ENCODE peak calls at places on chromosomes 16 and 17, in five cellular contexts. A, C, N, B and L are unnamed samples.

GRCh38 chr17:18004901-18005305 is 32.2 kb downstream of the DRC3 start:
- DNase-seq in A (no peak), C (no peak), N (no peak), B (no peak), L (no peak)

GRCh38 chr16:4675864-4676786 is 17.2 kb upstream of the NUDT16L1 start:
- DNase-seq in A (peak), C (no peak), N (no peak), B (no peak), L (no peak)

GRCh38 chr16:81669473-81670350 is 109.4 kb upstream of the PLCG2 start:
- DNase-seq in A (no peak), C (no peak), N (no peak), B (no peak), L (no peak)

GRCh38 chr16:87874639-87875472 is 5.5 kb upstream of the SLC7A5 start:
- DNase-seq in A (peak), C (no peak), N (no peak), B (no peak), L (no peak)

GRCh38 chr16:88763502-88764053 is 21.4 kb downstream of the PIEZO1 start:
- DNase-seq in A (no peak), C (no peak), N (no peak), B (peak), L (no peak)

GRCh38 chr17:58534331-58534730 is 19.9 kb upstream of the MTMR4 start:
- DNase-seq in A (no peak), C (no peak), N (no peak), B (no peak), L (no peak)

GRCh38 chr16:14001521-14001920 is 69.6 kb upstream of the MRTFB start:
- DNase-seq in A (no peak), C (no peak), N (no peak), B (no peak), L (no peak)

GRCh38 chr16:12784076-12784475 is 19.6 kb downstream of the CPPED1 start:
- DNase-seq in A (no peak), C (no peak), N (no peak), B (no peak), L (no peak)

GRCh38 chr16:23587726-23588125 is 8.4 kb downstream of the NDUFAB1 start:
- DNase-seq in A (no peak), C (no peak), N (no peak), B (no peak), L (peak)
- H3K4me3 ChIP-seq in A (no peak), C (no peak), N (no peak), B (no peak), L (no peak)

DNA sequence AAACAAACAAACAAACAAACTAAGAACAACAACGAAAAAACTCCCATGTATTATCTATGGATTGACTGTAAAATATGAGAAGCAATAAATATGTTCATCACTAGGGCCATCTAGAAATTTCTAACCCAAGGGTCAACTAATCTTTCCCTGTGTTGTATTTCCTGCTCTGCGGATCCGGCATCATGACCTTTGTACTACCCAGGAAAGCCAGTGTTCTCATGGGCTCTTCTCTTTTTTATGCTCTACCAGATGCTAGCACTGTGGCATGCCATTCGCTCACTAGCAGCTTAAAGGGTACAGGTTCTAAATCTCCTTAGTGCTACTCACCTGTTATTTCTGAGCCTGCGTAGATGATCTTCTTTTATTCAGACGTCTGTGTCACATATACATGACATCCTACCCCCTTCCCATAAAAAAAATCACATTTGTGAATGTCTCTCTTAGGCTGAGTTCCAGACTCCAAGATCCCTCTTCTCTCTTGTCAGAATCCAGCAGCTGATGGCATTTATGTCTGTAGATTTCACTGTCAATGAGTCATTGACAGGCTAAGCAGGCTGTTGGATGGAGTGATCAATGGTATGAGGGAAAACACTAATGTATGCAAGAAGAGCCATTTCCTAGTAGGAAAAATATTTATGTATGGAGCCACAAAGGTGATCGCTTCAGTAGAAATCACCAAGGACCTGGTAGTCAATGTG is 100.0 kb downstream of the WWOX start:
- DNase-seq in A (no peak), C (no peak), N (no peak), B (peak), L (no peak)
- H3K4me3 ChIP-seq in A (no peak), C (no peak), N (no peak), B (no peak), L (no peak)

GRCh38 chr17:73262676-73263642 is 1.3 kb upstream of the CPSF4L start:
- DNase-seq in A (no peak), C (no peak), N (no peak), B (no peak), L (no peak)

GRCh38 chr17:73265646-73266640 is 4.3 kb upstream of the CPSF4L start:
- DNase-seq in A (no peak), C (no peak), N (no peak), B (no peak), L (no peak)

GRCh38 chr17:73261952-73262675 is 434 bp upstream of the CPSF4L start:
- DNase-seq in A (no peak), C (no peak), N (no peak), B (peak), L (no peak)

GRCh38 chr17:73257516-73257915 is 4.2 kb downstream of the CPSF4L start:
- DNase-seq in A (no peak), C (no peak), N (no peak), B (no peak), L (no peak)

DNA sequence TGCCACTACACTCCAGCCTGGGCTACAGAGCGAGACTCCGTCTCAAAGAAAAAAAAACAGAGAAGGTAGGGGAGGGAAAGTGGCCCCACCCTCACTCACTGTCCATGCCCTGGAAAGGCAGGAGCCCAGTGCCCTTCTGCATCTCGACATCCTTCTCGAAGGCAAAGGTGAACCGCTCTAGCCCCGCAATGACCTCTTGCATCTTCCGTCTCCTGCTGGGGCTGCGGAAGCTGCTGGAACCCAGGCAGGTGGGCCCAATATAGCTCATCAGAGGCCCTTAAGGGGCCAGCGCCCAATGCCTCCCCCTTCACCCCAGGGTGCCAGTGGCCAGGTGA is at the start of gene CPSF4L:
- DNase-seq in A (no peak), C (no peak), N (no peak), B (no peak), L (no peak)
- H3K4me3 ChIP-seq in A (no peak), C (no peak), N (no peak), B (no peak), L (no peak)

DNA sequence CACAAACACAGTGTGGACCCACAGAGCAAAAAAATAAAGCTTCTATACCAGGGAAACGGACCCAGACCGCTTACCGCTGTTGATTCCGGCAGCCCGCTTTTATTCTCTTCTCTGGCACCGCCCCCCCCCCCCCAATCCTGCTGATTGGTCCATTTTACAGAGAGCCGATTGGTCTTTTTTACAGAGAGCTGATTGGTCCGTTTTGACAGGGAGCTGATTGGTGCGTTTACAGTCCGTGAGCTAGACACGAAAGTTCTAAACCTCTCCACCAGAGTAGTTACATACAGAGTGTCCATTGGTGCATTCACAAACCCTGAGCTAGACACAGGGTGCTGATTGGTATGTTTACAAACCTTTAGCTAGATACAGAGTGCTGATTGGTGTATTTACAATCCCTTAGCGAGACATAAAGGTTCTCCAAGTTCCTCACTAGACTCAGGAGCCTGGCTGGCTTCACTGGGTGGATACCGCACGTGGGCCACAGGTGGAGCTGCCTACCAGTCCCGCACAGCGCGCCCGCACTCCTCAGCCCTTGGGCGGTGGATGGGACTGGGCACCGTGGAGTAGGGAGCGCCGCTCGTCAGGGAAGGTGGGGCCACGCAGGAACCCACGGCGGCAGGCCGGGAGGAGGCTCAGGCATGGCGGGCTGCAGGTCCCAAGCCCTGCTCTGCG is 92.4 kb downstream of the HAPSTR1 start:
- DNase-seq in A (no peak), C (no peak), N (no peak), B (no peak), L (no peak)
- H3K4me3 ChIP-seq in A (no peak), C (no peak), N (no peak), B (no peak), L (no peak)